ENCODE peak calls at places on chromosomes 3 and 15, in seven cellular contexts. R, B, N, U, C, Z and H are unnamed samples.

GRCh38 chr3:13891492-13892073 is 11.7 kb upstream of the WNT7A start:
- DNase-seq in C (no peak), R (no peak), U (no peak), N (no peak), Z (no peak), B (no peak), H (no peak)

GRCh38 chr15:69845159-69845558 is 252.6 kb downstream of the TLE3 start:
- DNase-seq in U (no peak), B (no peak), Z (no peak), C (no peak), R (no peak), N (no peak), H (no peak)

GRCh38 chr3:2623463-2623862 is 486.7 kb downstream of the IL5RA start:
- DNase-seq in B (no peak), Z (no peak), U (peak), R (peak), N (no peak), C (no peak), H (no peak)

GRCh38 chr3:58025824-58026579 is 17.8 kb downstream of the FLNB start:
- DNase-seq in Z (no peak), N (no peak), B (peak), R (peak), C (no peak), U (peak), H (no peak)

GRCh38 chr3:196406806-196407470 is 25.3 kb downstream of the UBXN7 start:
- DNase-seq in U (no peak), Z (peak), C (no peak), R (peak), B (no peak), N (peak), H (peak)

GRCh38 chr3:36729204-36730056 is 34.9 kb downstream of the DCLK3 start:
- DNase-seq in C (no peak), U (peak), Z (peak), B (peak), N (peak), R (peak), H (peak)

GRCh38 chr15:89332446-89332845 is 2.2 kb downstream of the POLG start:
- DNase-seq in Z (peak), U (peak), R (peak), N (peak), B (no peak), C (no peak), H (no peak)

GRCh38 chr3:36941162-36941561 is 3.7 kb downstream of the TRANK1 start:
- DNase-seq in R (no peak), B (no peak), N (no peak), Z (no peak), U (no peak), C (no peak), H (no peak)

GRCh38 chr3:44509393-44509921 is 32.0 kb upstream of the ZNF445 start:
- DNase-seq in Z (no peak), N (no peak), C (no peak), U (no peak), B (no peak), R (no peak), H (no peak)

GRCh38 chr15:89356634-89357298 is 22.1 kb upstream of the POLG start:
- DNase-seq in C (peak), Z (no peak), B (no peak), U (peak), N (peak), R (peak), H (no peak)

GRCh38 chr3:185236969-185237368 is 16.9 kb downstream of the EHHADH start:
- DNase-seq in C (no peak), N (no peak), B (no peak), R (no peak), Z (no peak), U (no peak), H (no peak)

GRCh38 chr3:127428344-127429001 is 140.6 kb upstream of the PRR20G start:
- DNase-seq in N (no peak), U (no peak), C (no peak), R (no peak), Z (no peak), B (no peak), H (no peak)

GRCh38 chr3:82224661-82225060 is 463.2 kb upstream of the GBE1 start:
- DNase-seq in R (no peak), Z (no peak), B (no peak), N (no peak), U (no peak), C (no peak), H (no peak)